ENCODE peak calls at places on chromosomes 7 and 10, in nine cellular contexts. C is stimulated activated CD4-positive, alpha-beta T cell treated with anti-CD3 and anti-CD28 coated beads, Interleukin-1b, Interleukin-23, amount 100 ng/mL, for 1 hour; V is NCI-H2081; Y is SW480; S is heart left ventricle; A is aorta; N is activated CD4-positive, CD25-positive, alpha-beta regulatory T cell; L is EH; O is SK-MEL-5. G is an unnamed sample.

GRCh38 chr10:71272122-71272771 is 46.8 kb upstream of the SLC29A3 start:
- DNase-seq in C (no peak), V (no peak), Y (no peak), S (no peak), A (no peak), N (no peak), L (peak; percentile 88), O (no peak), G (no peak)

GRCh38 chr10:7512487-7512886 is 101.7 kb upstream of the SFMBT2 start:
- DNase-seq in C (no peak), V (no peak), Y (no peak), S (no peak), A (no peak), N (no peak), L (no peak), O (no peak), G (no peak)

GRCh38 chr10:57996536-57996935 is 271.2 kb downstream of the IPMK start:
- DNase-seq in C (no peak), V (no peak), Y (no peak), S (no peak), A (no peak), N (no peak), L (no peak), O (no peak), G (no peak)

GRCh38 chr10:92573091-92573797 is 649 bp downstream of the IDE start:
- DNase-seq in C (no peak), V (no peak), Y (peak; percentile 57), S (peak; percentile 34), A (peak; percentile 76), N (peak; percentile 18), L (peak; percentile 57), O (peak; percentile 34), G (peak; percentile 5)

GRCh38 chr7:95501261-95501816 is 15.6 kb downstream of the ASB4 start:
- DNase-seq in C (no peak), V (no peak), Y (peak; percentile 92), S (no peak), A (no peak), N (no peak), L (peak; percentile 18), O (no peak), G (no peak)

GRCh38 chr7:131557521-131558385 is 1.3 kb upstream of the PODXL start:
- DNase-seq in C (no peak), V (no peak), Y (no peak), S (peak; percentile 59), A (no peak), N (no peak), L (peak; percentile 44), O (no peak), G (peak; percentile 60)

GRCh38 chr7:150514748-150515222 is at the start of gene GIMAP7:
- DNase-seq in C (peak; percentile 23), V (no peak), Y (no peak), S (peak; percentile 35), A (no peak), N (no peak), L (no peak), O (no peak), G (peak; percentile 38)

GRCh38 chr7:73329861-73330581 is 2.1 kb downstream of the FKBP6 start:
- DNase-seq in C (no peak), V (no peak), Y (no peak), S (no peak), A (no peak), N (no peak), L (peak; percentile 63), O (no peak), G (no peak)

GRCh38 chr7:128408709-128409434 is 910 bp downstream of the IMPDH1 start:
- DNase-seq in C (no peak), V (no peak), Y (no peak), S (no peak), A (no peak), N (no peak), L (no peak), O (no peak), G (no peak)